ENCODE peak calls at places on chromosomes 13 and 19, in ten cellular contexts. F, A, C, Z, R, X, H, B, D and E are unnamed samples.

GRCh38 chr19:51387924-51388389 is at the start of gene LIM2:
- DNase-seq in C (no peak), A (no peak), Z (no peak), H (no peak), D (no peak), B (no peak), X (peak), F (no peak), R (no peak), E (no peak)

GRCh38 chr19:41159861-41160260 is 33.2 kb upstream of the CYP2S1 start:
- DNase-seq in C (no peak), R (no peak), F (no peak), X (no peak), D (no peak), A (no peak), B (no peak), Z (no peak), H (no peak), E (no peak)

GRCh38 chr13:29978211-29978610 is 127.8 kb upstream of the UBL3 start:
- DNase-seq in X (no peak), D (no peak), B (no peak), A (no peak), R (no peak), Z (no peak), H (no peak), F (no peak), C (no peak), E (no peak)

GRCh38 chr19:38402967-38403674 is at the start of gene FAM98C:
- DNase-seq in X (peak), R (peak), A (peak), Z (peak), C (peak), F (peak), D (peak), B (peak), H (peak), E (peak)

GRCh38 chr19:18772620-18773587 is 18.2 kb downstream of the COMP start:
- DNase-seq in H (no peak), F (no peak), Z (no peak), X (no peak), R (no peak), D (no peak), B (no peak), C (no peak), A (peak), E (peak)

GRCh38 chr13:107421028-107421427 is 794.3 kb downstream of the LIG4 start:
- DNase-seq in A (no peak), R (no peak), H (no peak), Z (no peak), C (no peak), B (no peak), D (no peak), F (no peak), X (no peak), E (no peak)

GRCh38 chr19:44777715-44778347 is at the start of gene CBLC:
- DNase-seq in H (no peak), X (no peak), F (peak), D (no peak), A (peak), C (no peak), B (peak), Z (no peak), R (peak), E (peak)

GRCh38 chr13:110412132-110412912 is 105.2 kb downstream of the COL4A2 start:
- DNase-seq in A (peak), H (peak), B (peak), C (peak), D (peak), F (peak), X (peak), Z (peak), R (peak), E (peak)

GRCh38 chr19:55647732-55648656 is at the start of gene CCDC106:
- DNase-seq in X (peak), C (peak), Z (no peak), B (peak), F (peak), H (peak), R (no peak), A (no peak), D (no peak), E (peak)

GRCh38 chr19:57587529-57587928 is 3.6 kb downstream of the ZIK1 start:
- DNase-seq in A (no peak), F (no peak), R (no peak), B (no peak), D (no peak), X (no peak), Z (no peak), H (no peak), C (no peak), E (no peak)

GRCh38 chr13:64819081-64819480 is 2411.1 kb downstream of the PCDH9 start:
- DNase-seq in H (no peak), R (no peak), X (no peak), D (no peak), A (no peak), F (no peak), Z (no peak), C (no peak), B (no peak), E (no peak)

GRCh38 chr19:13965926-13966683 is 13.8 kb downstream of the DCAF15 start:
- DNase-seq in B (no peak), F (no peak), D (no peak), X (no peak), H (no peak), C (no peak), R (no peak), Z (no peak), A (no peak), E (no peak)

GRCh38 chr19:43774103-43774939 is 6.5 kb downstream of the KCNN4 start:
- DNase-seq in B (peak), C (no peak), Z (no peak), F (peak), R (no peak), X (peak), A (no peak), H (no peak), D (no peak), E (no peak)

GRCh38 chr13:49240017-49240416 is 7.7 kb upstream of the CDADC1 start:
- DNase-seq in R (peak), C (no peak), B (no peak), A (no peak), F (no peak), H (no peak), X (no peak), D (no peak), Z (no peak), E (no peak)

GRCh38 chr13:23701646-23702045 is 131.4 kb downstream of the TNFRSF19 start:
- DNase-seq in D (peak), R (no peak), F (peak), Z (no peak), H (peak), B (no peak), X (no peak), C (no peak), A (no peak), E (no peak)

GRCh38 chr19:23547816-23548430 is 139.1 kb downstream of the ZNF675 start:
- DNase-seq in A (no peak), D (no peak), R (no peak), C (no peak), F (no peak), Z (no peak), B (no peak), H (no peak), X (no peak), E (no peak)

GRCh38 chr19:15251749-15252397 is 19.6 kb upstream of the EPHX3 start:
- DNase-seq in C (no peak), Z (no peak), A (no peak), H (peak), X (no peak), F (peak), D (peak), R (no peak), B (peak), E (peak)

GRCh38 chr19:12866416-12867119 is 14.7 kb downstream of the DNASE2 start:
- DNase-seq in R (no peak), X (no peak), H (no peak), Z (no peak), C (no peak), B (peak), F (no peak), D (no peak), A (no peak), E (no peak)

GRCh38 chr13:47457631-47458030 is 543.4 kb downstream of the SUCLA2 start:
- DNase-seq in A (no peak), F (no peak), X (no peak), Z (no peak), D (no peak), B (no peak), R (no peak), H (no peak), C (no peak), E (no peak)

GRCh38 chr13:101303512-101303911 is 112.8 kb downstream of the NALCN start:
- DNase-seq in F (no peak), B (no peak), H (no peak), D (no peak), C (no peak), R (no peak), Z (no peak), A (no peak), X (no peak), E (no peak)

GRCh38 chr13:105327727-105328126 is 1207.7 kb downstream of the EFNB2 start:
- DNase-seq in X (no peak), B (no peak), F (no peak), R (no peak), A (no peak), D (no peak), Z (no peak), H (no peak), C (no peak), E (no peak)

GRCh38 chr19:41911889-41912731 is 16.1 kb downstream of the ERFL start:
- DNase-seq in X (no peak), A (no peak), B (no peak), R (no peak), H (no peak), Z (no peak), F (no peak), D (no peak), C (no peak), E (no peak)

GRCh38 chr13:38687246-38688229 is 661 bp downstream of the FREM2 start:
- DNase-seq in Z (no peak), D (no peak), R (no peak), H (peak), F (no peak), A (no peak), B (no peak), X (no peak), C (no peak), E (peak)

GRCh38 chr13:63305641-63306133 is 1890.0 kb upstream of the PCDH20 start:
- DNase-seq in F (no peak), B (no peak), X (peak), C (no peak), R (no peak), A (no peak), D (no peak), Z (no peak), H (no peak), E (no peak)

GRCh38 chr19:49148784-49149651 is 6.2 kb downstream of the HRC start:
- DNase-seq in C (peak), A (peak), D (peak), X (peak), R (peak), B (peak), H (peak), Z (peak), F (peak), E (peak)

GRCh38 chr13:105969761-105970160 is 565.7 kb downstream of the EFNB2 start:
- DNase-seq in A (no peak), F (no peak), Z (no peak), H (no peak), X (no peak), R (peak), C (no peak), D (no peak), B (no peak), E (no peak)

GRCh38 chr19:41407271-41407670 is 9.7 kb downstream of the BCKDHA start:
- DNase-seq in X (no peak), R (no peak), Z (no peak), C (no peak), D (no peak), A (no peak), B (no peak), F (no peak), H (no peak), E (no peak)

GRCh38 chr19:15640294-15640903 is at the start of gene CYP4F3:
- DNase-seq in F (peak), H (no peak), C (peak), R (peak), D (no peak), A (peak), X (peak), Z (no peak), B (peak), E (peak)

GRCh38 chr19:12867120-12868099 is 13.8 kb downstream of the DNASE2 start:
- DNase-seq in C (no peak), A (no peak), R (no peak), B (peak), F (peak), Z (no peak), D (no peak), X (peak), H (no peak), E (peak)

GRCh38 chr13:44191504-44192171 is 182.0 kb upstream of the SERP2 start:
- DNase-seq in D (no peak), X (no peak), A (no peak), R (peak), C (peak), Z (no peak), F (peak), B (peak), H (no peak), E (peak)

GRCh38 chr19:18605546-18606280 is 886 bp downstream of the CRLF1 start:
- DNase-seq in F (no peak), C (no peak), Z (no peak), D (no peak), B (peak), X (no peak), R (no peak), A (no peak), H (no peak), E (no peak)

GRCh38 chr13:109649713-109650112 is 136.7 kb downstream of the IRS2 start:
- DNase-seq in F (no peak), A (no peak), H (no peak), R (no peak), X (no peak), B (no peak), Z (no peak), C (no peak), D (no peak), E (peak)

GRCh38 chr13:61546911-61547310 is 131.3 kb upstream of the PCDH20 start:
- DNase-seq in Z (no peak), F (no peak), R (no peak), B (no peak), C (no peak), X (no peak), H (no peak), A (no peak), D (no peak), E (no peak)

DNA sequence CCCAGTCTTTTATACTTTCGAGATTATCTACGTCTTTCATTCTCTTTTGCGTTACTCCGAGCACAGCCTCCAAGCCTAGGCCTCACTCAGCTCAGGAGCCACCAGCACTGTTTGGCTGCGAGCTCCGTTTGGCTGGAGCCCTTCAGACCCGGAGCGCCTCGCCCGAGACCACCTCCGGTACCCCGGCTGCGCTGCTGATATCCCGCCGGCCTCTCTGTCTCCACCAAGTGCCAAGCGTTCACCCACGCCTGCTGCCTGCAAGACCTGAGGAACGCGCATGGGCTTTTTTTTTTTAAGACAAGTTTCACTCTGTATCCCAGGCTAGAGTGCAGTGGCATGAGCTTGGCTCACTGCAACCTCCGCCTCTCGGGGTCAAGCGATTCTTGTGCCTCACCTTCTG is 14.1 kb upstream of the ZNF177 start:
- DNase-seq in A (no peak), R (no peak), F (no peak), C (no peak), B (no peak), Z (no peak), H (no peak), D (no peak), X (no peak), E (no peak)
- TF ChIP-seq CTCF in A (no peak), R (no peak), F (no peak), C (no peak), B (no peak), Z (no peak), H (no peak), D (no peak), X (no peak), E (no peak)

GRCh38 chr13:75196112-75196855 is 285.7 kb downstream of the TBC1D4 start:
- DNase-seq in X (no peak), Z (no peak), F (no peak), A (no peak), R (no peak), B (no peak), H (no peak), D (no peak), C (no peak), E (no peak)
- TF ChIP-seq POLR2AphosphoS5 in X (no peak), Z (no peak), F (no peak), A (no peak), R (no peak), B (no peak), H (no peak), D (no peak), C (no peak), E (no peak)

GRCh38 chr19:10836478-10837325 is 690 bp upstream of the TMED1 start:
- DNase-seq in X (peak), B (peak), H (peak), A (peak), D (peak), C (peak), F (peak), R (peak), Z (no peak), E (no peak)

GRCh38 chr19:10835754-10836477 is at the start of gene TMED1:
- DNase-seq in D (peak), A (peak), Z (peak), R (peak), X (peak), F (peak), B (peak), C (peak), H (peak), E (peak)

GRCh38 chr19:10839071-10840050 is 3.3 kb upstream of the TMED1 start:
- DNase-seq in D (no peak), F (no peak), B (no peak), A (no peak), C (no peak), X (no peak), Z (no peak), H (no peak), R (no peak), E (no peak)

GRCh38 chr19:10835089-10835753 is 791 bp downstream of the TMED1 start:
- DNase-seq in B (no peak), A (no peak), H (peak), D (no peak), R (no peak), Z (no peak), X (peak), C (no peak), F (no peak), E (peak)

GRCh38 chr19:10838377-10838776 is 2.4 kb upstream of the TMED1 start:
- DNase-seq in F (no peak), D (no peak), B (no peak), H (no peak), C (no peak), Z (no peak), A (no peak), R (no peak), X (no peak), E (no peak)
- H3K4me3 ChIP-seq in F (no peak), D (no peak), B (no peak), H (no peak), C (no peak), Z (no peak), A (no peak), R (no peak), X (no peak), E (no peak)

GRCh38 chr13:91184244-91184926 is 163.1 kb upstream of the MIR17HG start:
- DNase-seq in A (no peak), R (no peak), C (no peak), X (no peak), Z (no peak), B (no peak), D (no peak), H (no peak), F (no peak), E (no peak)

GRCh38 chr13:91187522-91187921 is 160.0 kb upstream of the MIR17HG start:
- DNase-seq in C (no peak), B (no peak), Z (no peak), R (no peak), D (no peak), H (no peak), F (no peak), A (no peak), X (no peak), E (no peak)

GRCh38 chr13:91181892-91182291 is 165.6 kb upstream of the MIR17HG start:
- DNase-seq in C (no peak), D (no peak), B (no peak), A (no peak), Z (no peak), R (no peak), X (no peak), H (no peak), F (no peak), E (no peak)

DNA sequence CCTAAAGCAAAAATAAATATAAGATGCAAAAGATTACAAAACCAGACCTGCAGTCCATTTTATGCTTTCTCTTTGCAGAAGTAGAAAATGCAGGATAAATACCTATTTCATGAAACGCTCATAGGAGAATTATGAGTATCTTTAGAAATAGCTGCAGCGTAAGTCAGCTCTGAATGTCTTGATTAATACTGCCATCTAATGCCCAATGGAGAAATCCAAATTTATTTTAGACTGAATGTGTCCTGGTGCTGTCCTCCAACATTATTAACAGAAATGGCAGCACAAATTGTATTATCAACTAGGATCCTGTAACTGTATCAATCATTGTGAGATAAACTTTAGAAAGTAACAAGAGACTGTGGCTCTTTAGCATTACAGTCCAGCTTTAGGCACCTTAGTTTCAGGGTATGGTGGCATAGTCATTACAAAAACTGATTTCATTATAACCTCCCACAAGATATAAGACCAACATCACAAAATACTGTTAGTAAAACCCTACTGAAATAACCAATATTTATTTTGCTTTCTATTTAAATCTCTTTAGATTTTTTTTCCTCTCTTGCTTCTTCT is 162.1 kb upstream of the MIR17HG start:
- DNase-seq in F (no peak), D (no peak), Z (no peak), R (peak), B (no peak), X (no peak), A (no peak), C (no peak), H (no peak), E (no peak)
- TF ChIP-seq CTCF in F (no peak), D (no peak), Z (peak), R (no peak), B (no peak), X (no peak), A (no peak), C (no peak), H (no peak), E (peak)